ENCODE peak calls at places on chromosome 1, in ten cellular contexts. G is GM23338, F is transverse colon, Q is stomach, H is breast epithelium, V is spleen, X is K562, U is upper lobe of left lung, B is suprapubic skin, C is HL-60. Y is an unnamed sample.

GRCh38 chr1:25675729-25676476 is 59.3 kb downstream of the MAN1C1 start:
- DNase-seq in G (no peak), F (peak; percentile 57), Q (peak; percentile 40), H (no peak), V (peak; percentile 76), X (no peak), U (no peak), B (no peak), C (no peak), Y (no peak)

GRCh38 chr1:221841291-221841982 is 99.5 kb upstream of the DUSP10 start:
- DNase-seq in G (no peak), F (no peak), Q (no peak), H (no peak), V (no peak), X (no peak), U (no peak), B (no peak), C (peak; percentile 41), Y (no peak)

GRCh38 chr1:27011058-27011764 is 1.4 kb downstream of the TENT5B start:
- DNase-seq in G (peak; percentile 97), F (peak; percentile 57), Q (peak; percentile 58), H (peak; percentile 93), V (no peak), X (peak; percentile 80), U (no peak), B (no peak), C (no peak), Y (no peak)

GRCh38 chr1:184465489-184466146 is 78.8 kb downstream of the C1orf21 start:
- DNase-seq in G (peak; percentile 41), F (no peak), Q (no peak), H (peak; percentile 22), V (no peak), X (peak; percentile 15), U (no peak), B (no peak), C (no peak), Y (no peak)

GRCh38 chr1:921011-921837 is 2.5 kb upstream of the SAMD11 start:
- DNase-seq in G (peak; percentile 91), F (peak; percentile 72), Q (peak; percentile 69), H (no peak), V (no peak), X (peak; percentile 91), U (peak; percentile 92), B (no peak), C (peak; percentile 52), Y (no peak)

GRCh38 chr1:56019472-56019871 is 559.9 kb downstream of the PLPP3 start:
- DNase-seq in G (no peak), F (no peak), Q (no peak), H (no peak), V (no peak), X (no peak), U (no peak), B (no peak), C (no peak), Y (no peak)

GRCh38 chr1:117795792-117796191 is 133.6 kb downstream of the GDAP2 start:
- DNase-seq in G (no peak), F (no peak), Q (no peak), H (no peak), V (no peak), X (no peak), U (no peak), B (no peak), C (no peak), Y (no peak)

GRCh38 chr1:75719810-75720209 is 4.7 kb upstream of the ACADM start:
- DNase-seq in G (peak; percentile 25), F (no peak), Q (no peak), H (no peak), V (no peak), X (no peak), U (no peak), B (no peak), C (no peak), Y (no peak)

GRCh38 chr1:11741919-11742598 is 6.1 kb downstream of the AGTRAP start:
- DNase-seq in G (peak; percentile 55), F (no peak), Q (no peak), H (no peak), V (peak; percentile 50), X (no peak), U (no peak), B (peak; percentile 24), C (no peak), Y (no peak)

GRCh38 chr1:56150441-56151215 is 428.7 kb downstream of the PLPP3 start:
- DNase-seq in G (no peak), F (no peak), Q (no peak), H (no peak), V (no peak), X (no peak), U (no peak), B (no peak), C (no peak), Y (no peak)

GRCh38 chr1:230144765-230145504 is 77.9 kb downstream of the GALNT2 start:
- DNase-seq in G (no peak), F (no peak), Q (no peak), H (no peak), V (peak; percentile 58), X (peak; percentile 52), U (no peak), B (no peak), C (no peak), Y (no peak)

GRCh38 chr1:228008391-228009115 is 1.8 kb downstream of the WNT3A start:
- DNase-seq in G (peak; percentile 70), F (no peak), Q (peak; percentile 21), H (peak; percentile 7), V (peak; percentile 62), X (no peak), U (peak; percentile 79), B (no peak), C (no peak), Y (no peak)

GRCh38 chr1:94716966-94717365 is 103.2 kb upstream of the SLC44A3 start:
- DNase-seq in G (no peak), F (no peak), Q (no peak), H (no peak), V (no peak), X (no peak), U (no peak), B (no peak), C (peak; percentile 30), Y (no peak)

GRCh38 chr1:54972436-54972835 is 8.0 kb upstream of the TMEM61 start:
- DNase-seq in G (no peak), F (no peak), Q (no peak), H (no peak), V (no peak), X (no peak), U (no peak), B (no peak), C (no peak), Y (no peak)

GRCh38 chr1:56676571-56677035 is 31.5 kb downstream of the PRKAA2 start:
- DNase-seq in G (no peak), F (no peak), Q (no peak), H (no peak), V (no peak), X (no peak), U (no peak), B (no peak), C (no peak), Y (peak; percentile 91)

GRCh38 chr1:232950919-232951579 is 638 bp downstream of the NTPCR start:
- DNase-seq in G (peak; percentile 34), F (peak; percentile 39), Q (no peak), H (no peak), V (no peak), X (peak; percentile 54), U (no peak), B (no peak), C (peak; percentile 25), Y (no peak)

GRCh38 chr1:75922698-75923097 is 9.5 kb downstream of the ASB17 start:
- DNase-seq in G (no peak), F (no peak), Q (no peak), H (no peak), V (no peak), X (no peak), U (no peak), B (no peak), C (no peak), Y (no peak)

GRCh38 chr1:8077602-8078001 is 51.5 kb upstream of the ERRFI1 start:
- DNase-seq in G (no peak), F (no peak), Q (no peak), H (no peak), V (no peak), X (peak; percentile 61), U (no peak), B (no peak), C (no peak), Y (no peak)
- H3K27ac ChIP-seq in G (no peak overlapping the region), F (peak overlapping the region; percentile 62), Q (peak overlapping the region; percentile 80), H (peak overlapping the region; percentile 91), V (no peak overlapping the region), X (no peak overlapping the region), U (peak overlapping the region; percentile 70), B (peak overlapping the region; percentile 48), C (no peak overlapping the region), Y (peak overlapping the region; percentile 100)

GRCh38 chr1:59667020-59667419 is 147.7 kb upstream of the HOOK1 start:
- DNase-seq in G (no peak), F (no peak), Q (no peak), H (no peak), V (no peak), X (no peak), U (no peak), B (no peak), C (no peak), Y (no peak)
- TF ChIP-seq POLR2AphosphoS5 in G (no peak), F (no peak), Q (no peak), H (no peak), V (no peak), X (no peak), U (no peak), B (no peak), C (no peak), Y (no peak)

GRCh38 chr1:205672395-205672889 is 7.9 kb downstream of the SLC45A3 start:
- DNase-seq in G (no peak), F (no peak), Q (no peak), H (no peak), V (no peak), X (no peak), U (no peak), B (no peak), C (no peak), Y (no peak)
- TF ChIP-seq CTCF in G (no peak), F (no peak), Q (no peak), H (no peak), V (no peak), X (peak; percentile 75), U (no peak), B (no peak), C (no peak), Y (peak; percentile 72)

DNA sequence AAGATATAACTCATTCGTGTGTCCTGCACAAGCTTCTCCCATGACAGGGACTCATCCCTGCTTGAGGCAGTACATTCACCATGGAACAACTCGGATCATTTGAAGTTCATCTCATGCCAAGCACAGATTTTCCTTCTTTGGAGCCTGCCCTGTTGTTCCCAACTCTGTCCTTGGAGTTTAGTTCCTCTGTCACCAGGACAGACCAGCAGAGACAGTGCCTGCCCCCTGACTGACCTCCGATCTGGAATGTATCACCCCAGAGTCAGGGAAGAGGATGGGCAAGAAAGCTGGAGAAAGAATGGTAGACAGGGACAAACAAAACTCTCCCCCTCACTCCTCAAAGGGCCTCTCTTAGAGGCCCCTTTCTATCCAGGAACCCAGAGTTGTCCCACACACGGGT is 5.0 kb downstream of the SHISAL2A start:
- DNase-seq in G (no peak), F (no peak), Q (no peak), H (no peak), V (no peak), X (no peak), U (no peak), B (no peak), C (no peak), Y (no peak)
- H3K27ac ChIP-seq in G (no peak overlapping the region), F (peak overlapping the region; percentile 64), Q (peak overlapping the region; percentile 61), H (no peak overlapping the region), V (peak overlapping the region; percentile 94), X (no peak overlapping the region), U (peak overlapping the region; percentile 26), B (no peak overlapping the region), C (peak overlapping the region; percentile 96), Y (no peak overlapping the region)